ENCODE peak calls at places on chromosome 4, in four cellular contexts. O is left ventricle myocardium inferior, J is epithelial cell of proximal tubule, F is HFF-Myc. D is an unnamed sample.

GRCh38 chr4:108119199-108119800 is 49.4 kb downstream of the LEF1 start:
- DNase-seq in O (no peak), J (no peak), F (no peak), D (no peak)

GRCh38 chr4:187294861-187295260 is 571.2 kb upstream of the FAT1 start:
- DNase-seq in O (no peak), J (no peak), F (peak), D (no peak)

GRCh38 chr4:11765849-11766453 is 337.3 kb upstream of the HS3ST1 start:
- DNase-seq in O (no peak), J (no peak), F (peak), D (peak)

GRCh38 chr4:23369331-23369730 is 520.5 kb downstream of the PPARGC1A start:
- DNase-seq in O (peak), J (no peak), F (no peak), D (no peak)

GRCh38 chr4:169159614-169160013 is 111.1 kb downstream of the SH3RF1 start:
- DNase-seq in O (no peak), J (no peak), F (no peak), D (no peak)

GRCh38 chr4:144645621-144646522 is at the start of gene HHIP:
- DNase-seq in O (peak), J (no peak), F (no peak), D (peak)

GRCh38 chr4:21887481-21887880 is 61.1 kb downstream of the KCNIP4 start:
- DNase-seq in O (no peak), J (no peak), F (no peak), D (no peak)

GRCh38 chr4:167721574-167721973 is 370.8 kb upstream of the ANXA10 start:
- DNase-seq in O (no peak), J (no peak), F (no peak), D (no peak)

GRCh38 chr4:52585379-52585778 is 73.7 kb downstream of the USP46 start:
- DNase-seq in O (no peak), J (no peak), F (no peak), D (no peak)

GRCh38 chr4:105605493-105605892 is 53.1 kb downstream of the ARHGEF38 start:
- DNase-seq in O (no peak), J (peak), F (no peak), D (no peak)

GRCh38 chr4:75995727-75996126 is 5.0 kb upstream of the SDAD1 start:
- DNase-seq in O (no peak), J (no peak), F (peak), D (no peak)

GRCh38 chr4:57214654-57215411 is 104.6 kb upstream of the IGFBP7 start:
- DNase-seq in O (no peak), J (no peak), F (no peak), D (no peak)

GRCh38 chr4:142226014-142226413 is 589.6 kb downstream of the IL15 start:
- DNase-seq in O (no peak), J (no peak), F (no peak), D (no peak)

GRCh38 chr4:44623687-44624086 is 27.7 kb downstream of the YIPF7 start:
- DNase-seq in O (no peak), J (no peak), F (no peak), D (no peak)

GRCh38 chr4:180084561-180084960 is 2158.6 kb upstream of the TENM3 start:
- DNase-seq in O (no peak), J (no peak), F (no peak), D (no peak)

GRCh38 chr4:140233811-140234696 is 80.1 kb upstream of the MAML3 start:
- DNase-seq in O (no peak), J (no peak), F (no peak), D (peak)

GRCh38 chr4:152858934-152859333 is 77.2 kb upstream of the FHDC1 start:
- DNase-seq in O (no peak), J (no peak), F (no peak), D (no peak)

GRCh38 chr4:37490391-37491347 is 195.5 kb downstream of the RELL1 start:
- DNase-seq in O (no peak), J (no peak), F (no peak), D (no peak)

GRCh38 chr4:127555106-127555505 is 77.7 kb upstream of the INTU start:
- DNase-seq in O (no peak), J (peak), F (no peak), D (no peak)

GRCh38 chr4:74932832-74933561 is at the start of gene PARM1:
- DNase-seq in O (peak), J (no peak), F (peak), D (peak)

GRCh38 chr4:168679397-168680176 is 182.7 kb downstream of the PALLD start:
- DNase-seq in O (no peak), J (no peak), F (no peak), D (no peak)

GRCh38 chr4:25937801-25938200 is 23.8 kb downstream of the SMIM20 start:
- DNase-seq in O (no peak), J (no peak), F (no peak), D (no peak)

GRCh38 chr4:177251237-177251636 is 58.4 kb upstream of the NEIL3 start:
- DNase-seq in O (no peak), J (no peak), F (no peak), D (no peak)

GRCh38 chr4:8609406-8609805 is 16.8 kb downstream of the CPZ start:
- DNase-seq in O (no peak), J (no peak), F (no peak), D (no peak)

GRCh38 chr4:143016171-143016570 is 168.5 kb upstream of the USP38 start:
- DNase-seq in O (no peak), J (no peak), F (no peak), D (no peak)

GRCh38 chr4:136731025-136731424 is 801.3 kb downstream of the PCDH18 start:
- DNase-seq in O (no peak), J (no peak), F (no peak), D (no peak)

GRCh38 chr4:99300934-99301333 is 10.1 kb upstream of the ADH1A start:
- DNase-seq in O (peak), J (peak), F (peak), D (peak)

GRCh38 chr4:108337923-108338322 is 169.2 kb upstream of the LEF1 start:
- DNase-seq in O (no peak), J (no peak), F (no peak), D (peak)

GRCh38 chr4:168979338-168979737 is 30.7 kb downstream of the CBR4 start:
- DNase-seq in O (no peak), J (no peak), F (no peak), D (no peak)

GRCh38 chr4:71006203-71006907 is 12.9 kb downstream of the DCK start:
- DNase-seq in O (no peak), J (no peak), F (no peak), D (no peak)

GRCh38 chr4:84952004-84952403 is 14.5 kb downstream of the WDFY3 start:
- DNase-seq in O (no peak), J (peak), F (no peak), D (no peak)

GRCh38 chr4:152021788-152022438 is 261.1 kb upstream of the GATB start:
- DNase-seq in O (peak), J (no peak), F (no peak), D (no peak)

GRCh38 chr4:159227378-159227777 is 124.5 kb downstream of the RAPGEF2 start:
- DNase-seq in O (no peak), J (no peak), F (no peak), D (no peak)

GRCh38 chr4:16078195-16078756 is 5.5 kb downstream of the PROM1 start:
- DNase-seq in O (no peak), J (no peak), F (no peak), D (no peak)

GRCh38 chr4:33297091-33297490 is 2576.9 kb downstream of the PCDH7 start:
- DNase-seq in O (no peak), J (no peak), F (no peak), D (no peak)

GRCh38 chr4:176635372-176636261 is 157.1 kb downstream of the VEGFC start:
- DNase-seq in O (no peak), J (no peak), F (no peak), D (peak)

GRCh38 chr4:6258026-6258360 is 11.7 kb upstream of the WFS1 start:
- DNase-seq in O (no peak), J (no peak), F (no peak), D (no peak)

DNA sequence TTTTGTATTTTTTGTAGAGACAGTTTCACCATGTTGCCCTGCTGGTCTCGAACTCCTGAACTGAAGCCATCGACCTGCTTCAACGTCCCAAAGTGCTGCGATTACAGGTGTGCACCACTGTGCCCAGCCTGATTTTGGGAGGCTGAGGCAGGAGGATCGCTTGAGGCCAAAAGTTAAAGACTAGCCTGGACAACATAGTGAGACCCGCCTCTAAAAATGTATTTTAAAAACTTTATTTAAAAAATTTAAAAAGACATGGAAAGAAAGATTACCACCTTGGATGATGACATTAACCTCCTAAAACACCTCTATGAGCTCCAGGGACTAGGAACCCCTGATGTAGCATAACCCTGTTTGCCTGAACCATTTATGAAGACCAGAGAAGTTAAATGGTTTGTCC is 5.8 kb upstream of the BBS7 start:
- DNase-seq in O (no peak), J (no peak), F (no peak), D (no peak)
- TF ChIP-seq CTCF in O (no peak), J (no peak), F (no peak), D (no peak)

GRCh38 chr4:1403591-1404572 is 2.4 kb downstream of the NKX1-1 start:
- DNase-seq in O (no peak), J (no peak), F (no peak), D (no peak)
- H3K4me3 ChIP-seq in O (peak), J (no peak), F (no peak), D (peak)

GRCh38 chr4:83905952-83906351 is 370.0 kb downstream of the GPAT3 start:
- DNase-seq in O (no peak), J (no peak), F (no peak), D (no peak)
- TF ChIP-seq CTCF in O (no peak), J (peak), F (peak), D (no peak)

DNA sequence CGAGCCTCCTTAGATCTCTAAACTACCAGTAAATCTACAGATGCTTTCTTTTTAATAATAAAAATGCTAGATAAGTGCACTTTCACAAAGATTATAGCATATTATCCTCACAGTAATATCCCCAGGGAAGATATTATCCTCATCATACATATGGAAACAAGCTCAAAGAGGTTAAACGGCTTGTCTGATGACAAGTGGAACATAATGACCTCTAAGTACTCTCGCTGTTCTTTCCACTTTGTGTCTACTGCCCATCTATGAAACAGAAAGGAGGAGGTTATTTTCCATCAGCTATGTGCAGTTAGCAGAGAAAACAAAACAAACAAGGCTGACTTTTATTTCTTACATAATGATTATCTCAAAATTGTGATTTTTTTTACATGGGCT is 42.8 kb upstream of the PRDM8 start:
- DNase-seq in O (no peak), J (no peak), F (no peak), D (no peak)
- H3K4me3 ChIP-seq in O (no peak), J (no peak), F (no peak), D (no peak)

D was measured in adrenal gland.